ENCODE peak calls at places on chromosomes 4 and X, in six cellular contexts. S is progenitor cell of endocrine pancreas; A is type B pancreatic cell; M is activated CD4-positive, alpha-beta T cell treated with anti-CD3 and anti-CD28 coated beads, Interleukin-2, amount 50 U/mL, for 48 hours; B is HCEC 1CT; J is cardiac muscle cell. Z is an unnamed sample.

GRCh38 chrX:19127649-19128168 is 5.4 kb upstream of the ADGRG2 start:
- DNase-seq in M (no peak), S (no peak), J (peak), A (no peak), B (no peak), Z (no peak)

GRCh38 chr4:186820371-186820990 is 96.8 kb upstream of the FAT1 start:
- DNase-seq in M (no peak), S (no peak), A (no peak), J (peak), B (peak), Z (no peak)

GRCh38 chr4:32022071-32022470 is 1301.9 kb downstream of the PCDH7 start:
- DNase-seq in A (no peak), J (peak), M (no peak), B (no peak), S (no peak), Z (no peak)

GRCh38 chr4:89674876-89675459 is 162.0 kb downstream of the SNCA start:
- DNase-seq in B (no peak), A (no peak), J (no peak), M (no peak), S (no peak), Z (no peak)

GRCh38 chr4:120001850-120002249 is 64.8 kb downstream of the MAD2L1 start:
- DNase-seq in B (no peak), A (no peak), M (no peak), S (no peak), J (no peak), Z (no peak)

GRCh38 chr4:25020240-25020639 is 10.5 kb downstream of the LGI2 start:
- DNase-seq in J (peak), S (no peak), B (peak), M (no peak), A (no peak), Z (no peak)

GRCh38 chr4:68748181-68748981 is 67.4 kb upstream of the UGT2B10 start:
- DNase-seq in A (no peak), B (no peak), M (no peak), J (no peak), S (no peak), Z (no peak)

GRCh38 chr4:1720163-1720983 is 750 bp downstream of the TMEM129 start:
- DNase-seq in J (peak), S (peak), M (peak), A (no peak), B (peak), Z (peak)

GRCh38 chr4:55499495-55499894 is 47.2 kb downstream of the CLOCK start:
- DNase-seq in B (no peak), J (no peak), S (no peak), M (no peak), A (no peak), Z (no peak)

GRCh38 chrX:48957477-48957826 is at the start of gene OTUD5:
- DNase-seq in M (peak), J (no peak), A (no peak), B (no peak), S (peak), Z (peak)

GRCh38 chrX:44675364-44676024 is 132.8 kb upstream of the FUNDC1 start:
- DNase-seq in J (peak), M (no peak), A (no peak), S (no peak), B (peak), Z (no peak)

GRCh38 chr4:182975806-182976205 is 58.6 kb upstream of the DCTD start:
- DNase-seq in S (no peak), M (peak), A (no peak), J (peak), B (peak), Z (peak)

GRCh38 chr4:25776795-25777194 is 86.0 kb downstream of the SEL1L3 start:
- DNase-seq in S (no peak), B (no peak), M (no peak), A (no peak), J (no peak), Z (no peak)

GRCh38 chr4:109562457-109563237 is 2.6 kb downstream of the MCUB start:
- DNase-seq in J (no peak), M (no peak), S (no peak), B (no peak), A (no peak), Z (no peak)

GRCh38 chr4:185771696-185772390 is 40.2 kb downstream of the SORBS2 start:
- DNase-seq in M (no peak), J (peak), S (no peak), A (no peak), B (no peak), Z (no peak)

GRCh38 chr4:108685036-108685686 is 34.8 kb downstream of the OSTC start:
- DNase-seq in J (peak), M (no peak), B (peak), A (no peak), S (no peak), Z (no peak)

GRCh38 chr4:184668511-184669114 is 19.1 kb downstream of the PRIMPOL start:
- DNase-seq in M (no peak), A (no peak), S (no peak), J (peak), B (no peak), Z (peak)

GRCh38 chrX:153951683-153952372 is 7.4 kb upstream of the RENBP start:
- DNase-seq in J (no peak), M (no peak), S (no peak), A (no peak), B (no peak), Z (no peak)

GRCh38 chr4:142567620-142568451 is 278.3 kb downstream of the INPP4B start:
- DNase-seq in A (no peak), J (no peak), M (no peak), B (no peak), S (no peak), Z (peak)

GRCh38 chr4:98470831-98471230 is 187.6 kb downstream of the TSPAN5 start:
- DNase-seq in A (no peak), B (no peak), M (no peak), S (no peak), J (peak), Z (no peak)

GRCh38 chrX:40245411-40246140 is 147.8 kb upstream of the BCOR start:
- DNase-seq in M (no peak), S (no peak), J (peak), A (no peak), B (no peak), Z (no peak)

GRCh38 chrX:147900349-147900748 is 11.4 kb upstream of the FMR1 start:
- DNase-seq in M (no peak), B (no peak), A (no peak), S (no peak), J (no peak), Z (no peak)

GRCh38 chrX:149161438-149162088 is 343.5 kb downstream of the IDS start:
- DNase-seq in B (no peak), S (no peak), J (peak), M (no peak), A (no peak), Z (no peak)

GRCh38 chrX:54695231-54695630 is 102.8 kb downstream of the ITIH6 start:
- DNase-seq in B (peak), M (no peak), J (peak), A (no peak), S (no peak), Z (no peak)

GRCh38 chr4:155426953-155427352 is 50.2 kb upstream of the MAP9 start:
- DNase-seq in A (no peak), J (no peak), B (no peak), S (no peak), M (no peak), Z (no peak)